ENCODE peak calls at places on chromosomes 6 and 20, in seven cellular contexts. S, R, D, X, T, I and Q are unnamed samples.

GRCh38 chr6:112683926-112684325 is 336.8 kb downstream of the RFPL4B start:
- DNase-seq in R (peak), D (no peak), T (no peak), X (no peak), S (no peak), I (peak), Q (no peak)

GRCh38 chr6:163643866-163644265 is 229.3 kb downstream of the QKI start:
- DNase-seq in S (no peak), R (peak), T (no peak), D (no peak), X (no peak), I (no peak), Q (no peak)

GRCh38 chr20:43431120-43431519 is 26.6 kb upstream of the SRSF6 start:
- DNase-seq in I (no peak), X (no peak), T (no peak), R (no peak), D (no peak), S (no peak), Q (no peak)

GRCh38 chr20:38050691-38051090 is 17.1 kb downstream of the RPRD1B start:
- DNase-seq in T (no peak), S (no peak), R (peak), I (no peak), D (no peak), X (no peak), Q (no peak)

GRCh38 chr6:130459316-130459715 is 93.5 kb downstream of the TMEM200A start:
- DNase-seq in R (no peak), T (no peak), I (no peak), D (no peak), S (no peak), X (no peak), Q (no peak)

GRCh38 chr6:6317825-6318733 is 2.4 kb downstream of the F13A1 start:
- DNase-seq in R (no peak), X (no peak), T (no peak), I (no peak), S (no peak), D (no peak), Q (no peak)

GRCh38 chr20:58868795-58869194 is 16.3 kb downstream of the GNAS start:
- DNase-seq in R (peak), I (no peak), T (no peak), X (no peak), S (no peak), D (no peak), Q (no peak)

GRCh38 chr6:28401172-28401571 is 1.6 kb upstream of the ZSCAN12 start:
- DNase-seq in S (no peak), D (no peak), X (no peak), T (no peak), I (peak), R (peak), Q (no peak)

GRCh38 chr6:101705866-101706265 is 312.4 kb downstream of the GRIK2 start:
- DNase-seq in S (no peak), R (peak), I (peak), D (no peak), T (no peak), X (no peak), Q (no peak)

GRCh38 chr6:90401933-90402830 is 105.5 kb upstream of the BACH2 start:
- DNase-seq in S (no peak), D (no peak), T (no peak), I (no peak), X (no peak), R (no peak), Q (no peak)

GRCh38 chr6:104123227-104123626 is 736.5 kb downstream of the HACE1 start:
- DNase-seq in T (no peak), S (no peak), D (no peak), R (no peak), X (no peak), I (no peak), Q (no peak)

GRCh38 chr6:166515072-166515810 is 71.2 kb downstream of the RAMACL start:
- DNase-seq in S (peak), D (peak), T (no peak), X (no peak), R (peak), I (peak), Q (peak)

GRCh38 chr6:113178349-113178748 is 678.8 kb upstream of the MARCKS start:
- DNase-seq in I (no peak), R (no peak), S (no peak), X (no peak), D (no peak), T (no peak), Q (no peak)

GRCh38 chr20:32203556-32204484 is 3.7 kb downstream of the PLAGL2 start:
- DNase-seq in R (peak), S (no peak), X (no peak), D (peak), I (no peak), T (no peak), Q (no peak)

GRCh38 chr6:54729716-54730115 is 116.9 kb upstream of the FAM83B start:
- DNase-seq in D (no peak), R (no peak), T (no peak), S (no peak), I (no peak), X (no peak), Q (no peak)

GRCh38 chr6:137303436-137303835 is 84.3 kb upstream of the IFNGR1 start:
- DNase-seq in D (no peak), S (no peak), T (no peak), X (no peak), R (peak), I (no peak), Q (no peak)

GRCh38 chr20:17796096-17796563 is 96.4 kb downstream of the BANF2 start:
- DNase-seq in D (no peak), R (peak), X (no peak), T (peak), S (no peak), I (no peak), Q (no peak)

GRCh38 chr6:21500894-21501293 is 92.7 kb upstream of the SOX4 start:
- DNase-seq in S (no peak), R (no peak), T (no peak), D (no peak), X (no peak), I (no peak), Q (no peak)

GRCh38 chr20:20368414-20369352 is 779 bp downstream of the INSM1 start:
- DNase-seq in S (no peak), T (no peak), D (peak), I (no peak), X (no peak), R (no peak), Q (no peak)

GRCh38 chr6:56806368-56806767 is 148.5 kb upstream of the BEND6 start:
- DNase-seq in D (no peak), X (no peak), I (no peak), T (no peak), S (no peak), R (no peak), Q (no peak)

GRCh38 chr6:157528931-157529653 is 148.1 kb downstream of the ZDHHC14 start:
- DNase-seq in R (peak), S (no peak), I (peak), D (no peak), T (no peak), X (no peak), Q (peak)

GRCh38 chr6:122307577-122307976 is 91.9 kb upstream of the HSF2 start:
- DNase-seq in X (no peak), R (no peak), S (no peak), T (no peak), D (no peak), I (no peak), Q (no peak)

GRCh38 chr6:106547556-106547955 is 81.7 kb downstream of the RTN4IP1 start:
- DNase-seq in I (no peak), R (no peak), D (no peak), T (no peak), S (no peak), X (no peak), Q (no peak)

GRCh38 chr6:12010635-12011275 is 1.4 kb upstream of the HIVEP1 start:
- DNase-seq in S (peak), D (peak), X (peak), I (peak), T (no peak), R (no peak), Q (peak)

GRCh38 chr20:36569847-36570429 is 3.5 kb upstream of the TGIF2 start:
- DNase-seq in S (no peak), D (no peak), T (no peak), I (peak), R (peak), X (no peak), Q (no peak)

GRCh38 chr6:56311086-56311485 is 63.7 kb upstream of the COL21A1 start:
- DNase-seq in T (no peak), I (no peak), X (no peak), R (no peak), D (no peak), S (no peak), Q (no peak)

GRCh38 chr6:158708239-158708638 is 58.4 kb downstream of the SYTL3 start:
- DNase-seq in I (peak), R (peak), S (no peak), X (no peak), D (no peak), T (no peak), Q (peak)

GRCh38 chr20:3407426-3408250 is at the start of gene DNAAF9:
- DNase-seq in S (no peak), X (no peak), I (peak), R (peak), T (no peak), D (peak), Q (peak)

GRCh38 chr20:56826306-56826970 is 197.3 kb downstream of the TFAP2C start:
- DNase-seq in X (no peak), I (no peak), S (no peak), T (no peak), D (no peak), R (no peak), Q (no peak)

GRCh38 chr20:41818369-41818768 is 200.2 kb upstream of the CHD6 start:
- DNase-seq in R (no peak), I (no peak), T (no peak), S (no peak), D (no peak), X (no peak), Q (no peak)

GRCh38 chr6:133584903-133585302 is 304.0 kb upstream of the TCF21 start:
- DNase-seq in S (no peak), R (no peak), X (no peak), D (no peak), T (no peak), I (no peak), Q (no peak)

GRCh38 chr6:44080561-44081521 is 46.4 kb downstream of the MRPL14 start:
- DNase-seq in T (no peak), X (no peak), R (no peak), S (no peak), D (no peak), I (no peak), Q (no peak)

GRCh38 chr6:22251331-22251730 is 45.5 kb downstream of the PRL start:
- DNase-seq in T (no peak), D (no peak), X (no peak), S (no peak), I (no peak), R (peak), Q (no peak)

GRCh38 chr6:141653590-141653989 is 479.1 kb upstream of the GJE1 start:
- DNase-seq in X (no peak), T (no peak), D (no peak), I (no peak), R (peak), S (no peak), Q (no peak)

GRCh38 chr6:89379281-89379680 is 26.8 kb upstream of the UBE2J1 start:
- DNase-seq in D (no peak), I (no peak), T (no peak), X (no peak), R (no peak), S (no peak), Q (no peak)

GRCh38 chr20:57413990-57414389 is 22.8 kb downstream of the RBM38 start:
- DNase-seq in S (no peak), D (no peak), X (no peak), R (no peak), T (no peak), I (no peak), Q (no peak)

GRCh38 chr6:127506894-127507293 is 12.2 kb downstream of the MTCL3 start:
- DNase-seq in S (no peak), T (no peak), R (no peak), D (no peak), X (no peak), I (no peak), Q (no peak)

GRCh38 chr6:116801971-116802370 is 26.9 kb downstream of the GPRC6A start:
- DNase-seq in R (no peak), X (no peak), T (no peak), I (no peak), S (no peak), D (no peak), Q (no peak)

GRCh38 chr6:89353118-89353556 is 615 bp upstream of the UBE2J1 start:
- DNase-seq in I (no peak), D (no peak), X (no peak), R (no peak), S (no peak), T (no peak), Q (no peak)

DNA sequence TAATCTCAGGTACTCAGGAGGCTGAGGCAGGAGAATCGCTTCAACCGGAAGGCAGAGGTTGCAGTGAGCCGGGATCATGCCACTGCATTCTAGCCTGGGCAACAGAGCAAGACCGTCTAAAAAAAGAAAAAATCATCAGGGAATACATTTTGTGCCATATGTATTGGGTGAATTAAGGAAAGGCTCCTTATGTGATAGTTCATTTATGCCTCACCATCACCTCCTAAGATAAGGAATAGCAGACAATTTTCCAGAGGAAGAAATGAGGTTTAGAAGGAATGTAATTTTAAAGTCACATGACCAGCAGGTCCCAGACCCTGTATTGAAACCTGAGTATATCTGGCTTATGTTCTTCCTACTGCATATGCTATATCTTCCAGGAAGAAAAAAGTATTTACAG is 93.9 kb upstream of the FOXC1 start:
- DNase-seq in R (no peak), D (no peak), T (no peak), S (no peak), X (no peak), I (no peak), Q (no peak)
- TF ChIP-seq CTCF in R (no peak), D (no peak), T (no peak), S (no peak), X (no peak), I (no peak), Q (no peak)

DNA sequence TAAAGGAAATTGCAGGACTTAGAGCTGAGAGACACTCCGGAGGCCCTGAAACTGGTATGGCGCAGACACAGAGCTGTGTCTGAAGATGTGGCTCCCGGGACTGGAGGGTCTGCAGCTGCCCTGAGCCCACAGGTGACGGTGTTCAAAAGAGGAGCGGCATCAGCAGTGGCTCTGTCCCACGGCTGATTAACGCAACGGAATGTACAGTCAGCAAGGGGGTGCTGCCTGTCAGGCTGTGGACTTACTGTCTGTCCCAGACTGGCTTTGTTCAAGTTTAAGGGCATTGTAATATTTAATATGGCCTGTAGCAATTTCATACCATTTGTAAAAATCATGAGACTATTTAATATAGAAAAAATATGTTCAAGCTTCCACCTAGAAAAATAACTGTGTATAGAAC is 228.0 kb upstream of the TAB2 start:
- DNase-seq in T (no peak), X (no peak), S (no peak), D (no peak), R (peak), I (no peak), Q (no peak)
- TF ChIP-seq CTCF in T (no peak), X (no peak), S (peak), D (no peak), R (peak), I (peak), Q (no peak)

DNA sequence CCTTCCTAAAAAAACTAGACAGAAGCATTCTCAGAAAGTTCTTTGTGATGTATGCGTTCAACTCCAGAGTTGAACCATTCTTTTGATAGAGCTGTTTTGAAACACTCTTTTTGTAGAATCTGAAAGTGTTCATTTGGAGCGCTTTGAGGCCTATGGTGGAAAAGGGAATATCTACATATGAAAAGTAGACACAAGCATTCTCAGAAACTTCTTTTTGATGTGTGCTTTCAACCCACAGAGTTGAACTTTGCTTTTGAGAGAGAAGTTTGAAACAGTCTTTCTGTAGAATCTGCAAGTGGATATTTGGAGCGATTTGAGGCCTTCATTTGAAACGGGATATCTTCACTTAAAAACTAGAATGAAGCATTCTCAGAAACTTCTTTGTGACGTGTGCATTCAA is 582.6 kb upstream of the ZNF337 start:
- DNase-seq in T (no peak), X (no peak), S (no peak), I (no peak), R (no peak), D (no peak), Q (no peak)
- TF ChIP-seq CTCF in T (no peak), X (no peak), S (no peak), I (no peak), R (no peak), D (no peak), Q (no peak)

DNA sequence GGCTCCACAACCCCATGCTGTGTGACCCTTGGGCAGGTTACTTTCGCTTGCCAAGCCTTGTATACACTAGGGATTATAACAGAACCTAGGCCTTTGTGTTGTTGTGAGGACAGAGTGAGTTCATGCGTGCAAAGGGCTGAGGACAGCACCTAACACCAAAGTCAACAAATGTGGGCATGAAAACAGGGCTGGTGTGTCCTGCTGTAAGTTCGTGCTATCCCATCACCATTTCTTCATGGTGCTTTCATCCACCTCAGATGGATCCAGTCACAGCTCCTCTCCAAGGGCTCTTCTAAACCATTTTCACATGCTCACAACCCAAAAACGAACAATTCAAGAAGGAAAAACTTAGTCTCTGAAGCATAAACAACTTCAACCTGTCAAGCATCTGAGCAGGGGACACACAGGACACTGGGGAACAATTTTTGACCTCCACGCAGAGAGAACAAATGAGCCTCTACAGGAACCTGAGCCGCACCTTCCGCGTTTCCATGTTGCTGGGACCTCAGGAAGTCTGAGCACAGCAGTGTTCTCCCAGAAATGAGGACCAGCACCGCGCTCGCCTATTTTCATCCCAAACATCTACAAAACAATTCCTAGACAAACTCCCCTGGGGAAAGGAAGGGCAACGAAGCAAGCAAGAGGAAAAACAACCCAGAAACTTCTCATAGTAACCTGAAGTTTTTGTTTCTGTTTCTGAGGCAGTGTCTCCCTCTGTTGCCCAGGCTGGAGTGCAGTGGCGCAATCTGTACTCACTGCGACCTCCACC is 3.1 kb downstream of the LRP11 start:
- DNase-seq in R (peak), X (no peak), D (no peak), S (no peak), I (no peak), T (no peak), Q (peak)
- TF ChIP-seq CTCF in R (peak), X (no peak), D (peak), S (peak), I (peak), T (no peak), Q (no peak)

DNA sequence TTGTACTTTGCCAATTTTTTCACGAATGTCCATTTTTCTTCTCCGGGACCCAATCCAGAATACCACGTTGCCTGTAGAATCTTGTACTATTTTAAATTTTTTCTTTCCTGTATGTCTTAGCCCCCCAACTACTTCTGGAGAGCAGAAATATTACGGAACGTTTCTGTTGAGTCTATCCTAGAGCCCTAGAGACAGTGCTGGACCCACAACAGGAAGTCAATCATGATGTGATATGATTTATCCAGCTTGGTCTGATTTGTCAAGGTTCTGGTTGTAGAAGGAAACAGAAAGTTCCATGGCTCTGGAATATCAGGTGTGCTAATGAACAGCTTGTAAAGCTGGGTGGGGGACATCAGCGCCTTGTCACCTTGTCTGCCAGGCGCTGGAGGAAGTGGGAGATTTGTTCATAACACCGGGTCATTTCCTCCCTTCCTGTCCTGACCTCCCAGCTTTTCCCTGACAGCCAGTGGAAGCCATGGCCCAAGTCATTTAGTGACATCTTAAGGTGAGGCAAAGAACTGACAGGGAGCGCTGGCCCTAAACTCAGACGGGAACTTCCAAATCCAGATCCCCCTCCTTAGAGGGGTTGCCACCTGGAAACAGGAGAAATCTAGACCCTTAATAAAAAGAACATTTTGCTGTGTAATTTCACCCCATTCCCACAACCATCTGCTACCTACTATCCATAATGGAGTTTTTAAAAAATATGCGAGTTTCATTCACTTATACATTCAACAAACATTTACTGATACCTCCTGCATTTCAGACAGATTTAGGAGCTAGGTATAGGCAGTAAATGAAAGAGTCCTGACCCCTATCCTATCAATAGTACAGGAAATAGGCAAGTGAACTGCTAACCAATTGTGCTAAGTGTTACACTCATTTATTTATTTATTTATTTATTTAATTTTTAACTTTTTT is 130.5 kb downstream of the ZFP64 start:
- DNase-seq in S (peak), R (peak), D (no peak), X (no peak), I (peak), T (no peak), Q (peak)
- TF ChIP-seq CTCF in S (peak), R (peak), D (no peak), X (no peak), I (peak), T (no peak), Q (peak)